ENCODE peak calls at places on chromosomes 5 and 9, in five cellular contexts. H is PC-9, B is A549, K is stomach, J is heart left ventricle. E is an unnamed sample.

GRCh38 chr5:152288499-152288898 is 116.6 kb downstream of the NMUR2 start:
- DNase-seq in H (no peak), K (no peak), B (no peak), J (peak; percentile 85), E (no peak)

GRCh38 chr5:132426525-132427138 is 57.1 kb downstream of the SLC22A5 start:
- DNase-seq in K (peak; percentile 81), J (peak; percentile 87), H (peak; percentile 78), B (peak; percentile 65), E (no peak)

GRCh38 chr9:106862946-106863740 is at the start of gene ZNF462:
- DNase-seq in H (peak; percentile 26), B (peak; percentile 43), J (peak; percentile 58), K (no peak), E (peak; percentile 24)

GRCh38 chr9:112166176-112167140 is 8.6 kb downstream of the SUSD1 start:
- DNase-seq in B (peak; percentile 51), K (no peak), J (no peak), H (peak; percentile 61), E (no peak)

GRCh38 chr5:109911731-109912130 is 222.0 kb downstream of the MAN2A1 start:
- DNase-seq in B (no peak), H (no peak), K (no peak), J (no peak), E (no peak)

GRCh38 chr5:103210952-103211351 is 47.6 kb upstream of the MACIR start:
- DNase-seq in H (no peak), B (no peak), J (no peak), K (no peak), E (no peak)

GRCh38 chr5:10424124-10424731 is 17.5 kb upstream of the ROPN1L start:
- DNase-seq in H (no peak), K (no peak), B (peak; percentile 46), J (no peak), E (no peak)

GRCh38 chr5:143733635-143734341 is 78.2 kb upstream of the HMHB1 start:
- DNase-seq in B (no peak), H (no peak), J (peak; percentile 36), K (no peak), E (no peak)

GRCh38 chr5:10503997-10504761 is 59.7 kb upstream of the ANKRD33B start:
- DNase-seq in H (no peak), B (no peak), K (no peak), J (no peak), E (no peak)

GRCh38 chr5:181001947-181002346 is 13.3 kb downstream of the BTNL3 start:
- DNase-seq in B (no peak), H (no peak), K (no peak), J (no peak), E (no peak)

GRCh38 chr5:74639538-74640449 is 734 bp downstream of the ENC1 start:
- DNase-seq in H (no peak), B (no peak), K (peak; percentile 52), J (peak; percentile 56), E (no peak)

GRCh38 chr9:128123451-128124080 is 4.0 kb downstream of the PTGES2 start:
- DNase-seq in K (peak; percentile 11), H (no peak), B (no peak), J (peak; percentile 13), E (no peak)

GRCh38 chr9:2875218-2875977 is 31.5 kb upstream of the PUM3 start:
- DNase-seq in J (no peak), B (no peak), K (no peak), H (no peak), E (no peak)
- H3K4me3 ChIP-seq in J (no peak overlapping the region), B (no peak overlapping the region), K (no peak overlapping the region), H (no peak overlapping the region), E (no peak overlapping the region)

GRCh38 chr5:145962001-145962400 is 25.6 kb downstream of the SH3RF2 start:
- DNase-seq in J (no peak), K (no peak), B (no peak), H (no peak), E (no peak)
- H3K27ac ChIP-seq in J (no peak overlapping the region), K (no peak overlapping the region), B (no peak overlapping the region), H (peak overlapping the region; percentile 89), E (no peak overlapping the region)

DNA sequence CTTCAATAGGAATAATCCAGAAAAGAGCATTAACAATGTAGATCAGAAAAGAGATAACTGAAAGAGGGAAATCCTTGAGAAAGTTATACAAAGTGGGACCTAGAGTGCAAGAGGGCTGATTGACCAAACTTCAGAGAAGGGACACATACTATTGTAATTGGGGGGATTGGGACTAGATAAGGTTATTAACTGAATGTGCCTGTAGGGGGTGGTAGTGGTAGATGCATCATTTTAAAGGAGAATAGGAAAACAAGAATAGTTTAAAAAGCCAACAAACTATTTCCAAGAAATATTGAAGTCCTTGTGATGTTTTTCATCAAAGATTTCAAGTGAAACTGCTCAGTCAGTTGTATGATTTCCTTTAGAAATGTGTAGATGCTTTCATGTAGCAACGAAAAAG is 468.5 kb downstream of the TAF11L14 start:
- DNase-seq in B (no peak), H (no peak), J (no peak), K (no peak), E (no peak)
- TF ChIP-seq CTCF in B (no peak), H (peak; percentile 21), J (no peak), K (no peak), E (no peak)

DNA sequence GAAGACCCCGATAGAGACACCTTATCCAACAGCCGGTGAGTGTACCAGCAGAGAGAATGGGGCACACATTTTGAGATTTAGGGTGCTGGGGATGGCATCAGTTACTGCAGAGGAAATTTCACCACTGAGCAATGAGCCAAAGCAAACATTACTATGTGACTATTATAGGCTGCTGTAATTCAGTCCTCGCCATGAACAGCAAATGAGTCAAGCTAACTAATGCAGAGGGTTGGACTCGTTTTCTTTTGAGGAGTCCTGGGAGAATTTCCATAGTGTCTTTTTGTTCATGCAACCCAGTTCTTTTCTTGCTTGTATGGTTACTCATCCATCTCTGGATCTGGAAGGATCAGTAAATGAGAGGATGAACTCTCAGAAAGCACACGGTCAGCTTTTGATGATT is 323.8 kb downstream of the PSAT1 start:
- DNase-seq in J (no peak), B (no peak), K (no peak), H (no peak), E (no peak)
- H3K4me3 ChIP-seq in J (no peak overlapping the region), B (no peak overlapping the region), K (no peak overlapping the region), H (no peak overlapping the region), E (no peak overlapping the region)

DNA sequence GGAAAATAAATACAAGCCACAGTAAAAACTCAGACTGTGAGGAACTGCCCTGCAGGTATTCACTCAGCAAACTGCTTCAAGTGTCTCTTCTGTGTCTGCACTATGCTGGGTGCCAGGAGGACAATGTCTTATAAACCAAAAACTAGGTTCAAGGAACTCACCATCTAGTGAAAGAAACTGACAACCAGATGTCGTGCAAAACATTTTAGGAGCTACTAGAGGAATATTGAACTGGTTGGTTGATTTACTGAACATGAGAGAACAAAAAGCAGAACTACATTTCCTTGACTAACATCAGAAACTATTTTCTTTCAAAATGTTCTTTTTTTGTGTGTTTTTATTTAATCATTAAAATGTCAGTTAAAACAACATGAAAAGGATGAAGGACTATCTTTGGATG is 35.2 kb downstream of the ZNF366 start:
- DNase-seq in J (no peak), K (no peak), B (no peak), H (no peak), E (no peak)
- H3K27ac ChIP-seq in J (no peak overlapping the region), K (no peak overlapping the region), B (no peak overlapping the region), H (peak overlapping the region; percentile 99), E (no peak overlapping the region)

GRCh38 chr5:34007675-34008600 is at the start of gene AMACR:
- DNase-seq in J (peak; percentile 95), B (peak; percentile 91), K (peak; percentile 97), H (peak; percentile 100), E (peak; percentile 90)
- TF ChIP-seq CTCF in J (peak; percentile 28), B (no peak), K (no peak), H (no peak), E (no peak)

GRCh38 chr5:107663697-107664096 is 7.0 kb downstream of the EFNA5 start:
- DNase-seq in H (no peak), B (no peak), K (no peak), J (no peak), E (no peak)

GRCh38 chr5:107665036-107665435 is 5.7 kb downstream of the EFNA5 start:
- DNase-seq in H (no peak), B (no peak), J (no peak), K (no peak), E (no peak)

GRCh38 chr5:107658528-107658927 is 12.2 kb downstream of the EFNA5 start:
- DNase-seq in B (no peak), J (no peak), K (no peak), H (no peak), E (no peak)

GRCh38 chr5:107661650-107662044 is 9.1 kb downstream of the EFNA5 start:
- DNase-seq in B (no peak), K (no peak), H (no peak), J (no peak), E (no peak)

GRCh38 chr5:107661038-107661649 is 9.6 kb downstream of the EFNA5 start:
- DNase-seq in H (no peak), B (no peak), J (no peak), K (no peak), E (no peak)
- H3K4me3 ChIP-seq in H (no peak overlapping the region), B (no peak overlapping the region), J (no peak overlapping the region), K (no peak overlapping the region), E (no peak overlapping the region)

DNA sequence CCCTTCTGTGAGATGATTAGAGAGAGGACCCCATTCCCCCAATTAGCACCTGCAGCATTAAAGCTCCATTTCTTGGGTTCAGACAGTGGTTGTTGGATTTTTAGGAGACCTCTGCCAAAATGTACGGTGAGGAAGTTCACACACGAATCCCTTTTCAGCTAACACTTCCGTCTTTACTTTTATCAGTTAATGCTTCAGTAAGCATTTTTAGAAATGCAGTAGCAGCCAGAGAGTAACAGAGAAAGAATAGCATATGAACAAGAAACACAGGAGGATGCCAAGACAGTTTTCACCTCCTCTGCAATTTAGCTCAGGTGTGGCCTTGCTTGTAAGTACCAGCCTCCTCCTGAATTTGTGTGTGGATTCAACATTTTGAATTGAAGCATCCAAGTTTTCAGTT is 312.9 kb downstream of the ISL1 start:
- DNase-seq in B (no peak), H (no peak), K (no peak), J (no peak), E (no peak)
- H3K27ac ChIP-seq in B (no peak overlapping the region), H (no peak overlapping the region), K (no peak overlapping the region), J (no peak overlapping the region), E (no peak overlapping the region)

GRCh38 chr5:7518947-7519560 is 123.1 kb downstream of the ADCY2 start:
- DNase-seq in H (no peak), B (no peak), K (no peak), J (no peak), E (no peak)
- TF ChIP-seq CTCF in H (no peak), B (no peak), K (no peak), J (no peak), E (no peak)

GRCh38 chr9:26575041-26575440 is 317.6 kb downstream of the CAAP1 start:
- DNase-seq in B (no peak), K (no peak), H (no peak), J (no peak), E (no peak)

DNA sequence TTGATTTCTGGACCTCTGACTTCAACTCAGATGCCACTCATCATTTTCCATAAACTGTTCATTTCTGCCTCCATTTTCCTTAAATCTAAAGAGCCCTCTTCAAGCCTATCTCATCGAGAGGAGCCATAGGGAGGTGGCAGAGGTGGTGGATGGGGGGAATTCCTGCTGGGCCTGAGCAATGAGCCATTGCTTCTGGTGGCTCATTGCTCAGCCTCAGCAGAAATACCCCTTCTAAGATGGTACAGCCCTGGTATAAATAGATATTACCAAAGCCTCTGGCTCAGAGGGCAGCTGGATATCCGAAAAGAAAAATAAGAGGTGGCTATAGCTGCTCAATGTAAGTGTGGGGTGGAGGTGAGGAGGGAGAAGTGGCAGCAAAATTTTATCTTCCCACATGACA is 313.6 kb downstream of the CAAP1 start:
- DNase-seq in H (no peak), K (no peak), B (no peak), J (no peak), E (no peak)
- H3K4me3 ChIP-seq in H (no peak overlapping the region), K (no peak overlapping the region), B (no peak overlapping the region), J (no peak overlapping the region), E (no peak overlapping the region)